ENCODE peak calls at places on chromosomes 1 and 21, in four cellular contexts. X is gastrocnemius medialis, Q is thyroid gland, R is lower lobe of right lung. S is an unnamed sample.
A peak's percentile ranks its signal among the peaks of the same experiment; 100 is the strongest.

GRCh38 chr1:245467804-245468203 is 313.0 kb downstream of the KIF26B start:
- DNase-seq in X (no peak), Q (no peak), R (no peak), S (no peak)

GRCh38 chr1:46179138-46180081 is 3.1 kb upstream of the P3R3URF start:
- DNase-seq in X (peak; percentile 79), Q (peak; percentile 87), R (peak; percentile 69), S (peak; percentile 91)

GRCh38 chr1:224637510-224637909 is 21.4 kb downstream of the CNIH3 start:
- DNase-seq in X (peak; percentile 42), Q (no peak), R (no peak), S (no peak)

GRCh38 chr1:49356594-49356993 is 579.9 kb upstream of the BEND5 start:
- DNase-seq in X (no peak), Q (no peak), R (no peak), S (no peak)

GRCh38 chr21:45042664-45043161 is 31.7 kb upstream of the ADARB1 start:
- DNase-seq in X (peak; percentile 14), Q (no peak), R (no peak), S (no peak)

GRCh38 chr1:194658090-194658439 is 1471.7 kb upstream of the B3GALT2 start:
- DNase-seq in X (no peak), Q (no peak), R (no peak), S (no peak)

GRCh38 chr1:186967659-186968394 is 139.1 kb downstream of the PLA2G4A start:
- DNase-seq in X (no peak), Q (no peak), R (no peak), S (no peak)

GRCh38 chr1:111595807-111596206 is 23.8 kb upstream of the RAP1A start:
- DNase-seq in X (no peak), Q (no peak), R (no peak), S (no peak)

GRCh38 chr1:61898658-61899057 is 156.4 kb downstream of the PATJ start:
- DNase-seq in X (no peak), Q (no peak), R (no peak), S (no peak)

GRCh38 chr1:25580933-25581332 is 35.7 kb upstream of the MAN1C1 start:
- DNase-seq in X (no peak), Q (no peak), R (no peak), S (no peak)

GRCh38 chr1:186271032-186271431 is 104.0 kb downstream of the TPR start:
- DNase-seq in X (no peak), Q (no peak), R (no peak), S (no peak)

GRCh38 chr1:56948403-56949023 is 17.3 kb downstream of the C8B start:
- DNase-seq in X (no peak), Q (no peak), R (no peak), S (no peak)

GRCh38 chr1:38242506-38242905 is 195.9 kb upstream of the POU3F1 start:
- DNase-seq in X (no peak), Q (no peak), R (no peak), S (no peak)

GRCh38 chr1:231643333-231644237 is 17.0 kb downstream of the DISC1 start:
- DNase-seq in X (no peak), Q (no peak), R (no peak), S (no peak)

GRCh38 chr1:112558634-112559033 is 49.9 kb downstream of the WNT2B start:
- DNase-seq in X (no peak), Q (no peak), R (no peak), S (no peak)

GRCh38 chr1:145955436-145955835 is 2.4 kb downstream of the LIX1L start:
- DNase-seq in X (no peak), Q (no peak), R (no peak), S (no peak)

GRCh38 chr1:50271968-50272578 is 151.2 kb downstream of the DMRTA2 start:
- DNase-seq in X (no peak), Q (peak; percentile 48), R (peak; percentile 54), S (peak; percentile 71)

GRCh38 chr21:38804617-38805281 is 980 bp upstream of the ETS2 start:
- DNase-seq in X (peak; percentile 79), Q (peak; percentile 81), R (peak; percentile 89), S (peak; percentile 74)

GRCh38 chr21:44337941-44338895 is 972 bp downstream of the CFAP410 start:
- DNase-seq in X (peak; percentile 70), Q (peak; percentile 73), R (peak; percentile 76), S (peak; percentile 72)

GRCh38 chr1:109392037-109392787 is 5.5 kb downstream of the SORT1 start:
- DNase-seq in X (peak; percentile 89), Q (peak; percentile 66), R (peak; percentile 49), S (peak; percentile 28)

GRCh38 chr1:165408518-165408917 is 36.4 kb downstream of the RXRG start:
- DNase-seq in X (peak; percentile 79), Q (no peak), R (no peak), S (peak; percentile 35)

GRCh38 chr1:201530741-201531521 is 8.0 kb upstream of the NAV1 start:
- DNase-seq in X (peak; percentile 67), Q (peak; percentile 64), R (peak; percentile 70), S (peak; percentile 88)

GRCh38 chr1:244049969-244050834 is 881 bp upstream of the ZBTB18 start:
- DNase-seq in X (peak; percentile 17), Q (peak; percentile 13), R (peak; percentile 55), S (peak; percentile 34)

GRCh38 chr21:18914570-18914969 is 511.0 kb upstream of the TMPRSS15 start:
- DNase-seq in X (no peak), Q (no peak), R (no peak), S (no peak)

GRCh38 chr1:151009206-151009587 is 948 bp downstream of the PRUNE1 start:
- DNase-seq in X (no peak), Q (no peak), R (no peak), S (no peak)

GRCh38 chr1:53620620-53620957 is 118.4 kb downstream of the GLIS1 start:
- DNase-seq in X (no peak), Q (no peak), R (no peak), S (peak; percentile 7)

GRCh38 chr1:48652334-48652733 is 124.4 kb downstream of the BEND5 start:
- DNase-seq in X (no peak), Q (no peak), R (no peak), S (no peak)

GRCh38 chr1:213623103-213623581 is 364.6 kb upstream of the PROX1 start:
- DNase-seq in X (peak; percentile 18), Q (no peak), R (no peak), S (no peak)
- H3K4me3 ChIP-seq in X (no peak overlapping the region), Q (no peak overlapping the region), R (no peak overlapping the region), S (no peak overlapping the region)

GRCh38 chr1:207997486-207998268 is 86.8 kb upstream of the CD34 start:
- DNase-seq in X (peak; percentile 70), Q (peak; percentile 84), R (peak; percentile 75), S (peak; percentile 93)
- H3K4me1 ChIP-seq in X (no peaks in the 10 kb centered on the region), Q (no peaks in the 10 kb centered on the region), R (no peaks in the 10 kb centered on the region), S (no peaks in the 10 kb centered on the region)

GRCh38 chr1:15439325-15439724 is 1.1 kb downstream of the CTRC start:
- DNase-seq in X (no peak), Q (no peak), R (no peak), S (no peak)
- H3K4me3 ChIP-seq in X (no peak overlapping the region), Q (no peak overlapping the region), R (no peak overlapping the region), S (no peak overlapping the region)

GRCh38 chr1:173270243-173270642 is 63.1 kb upstream of the TNFSF4 start:
- DNase-seq in X (no peak), Q (no peak), R (no peak), S (no peak)
- H3K4me1 ChIP-seq in X (no peaks in the 10 kb centered on the region), Q (no peaks in the 10 kb centered on the region), R (no peaks in the 10 kb centered on the region), S (no peaks in the 10 kb centered on the region)

GRCh38 chr1:168473164-168473563 is 70.6 kb downstream of the XCL2 start:
- DNase-seq in X (no peak), Q (no peak), R (no peak), S (no peak)

GRCh38 chr1:168469690-168470089 is 74.1 kb downstream of the XCL2 start:
- DNase-seq in X (peak; percentile 83), Q (peak; percentile 23), R (no peak), S (no peak)

GRCh38 chr1:168472244-168472643 is 71.6 kb downstream of the XCL2 start:
- DNase-seq in X (no peak), Q (no peak), R (no peak), S (no peak)

GRCh38 chr1:168468822-168469221 is 75.0 kb downstream of the XCL2 start:
- DNase-seq in X (no peak), Q (no peak), R (no peak), S (no peak)

GRCh38 chr1:168470821-168471473 is 72.8 kb downstream of the XCL2 start:
- DNase-seq in X (no peak), Q (no peak), R (no peak), S (no peak)
- H3K4me3 ChIP-seq in X (no peak overlapping the region), Q (no peak overlapping the region), R (no peak overlapping the region), S (no peak overlapping the region)

DNA sequence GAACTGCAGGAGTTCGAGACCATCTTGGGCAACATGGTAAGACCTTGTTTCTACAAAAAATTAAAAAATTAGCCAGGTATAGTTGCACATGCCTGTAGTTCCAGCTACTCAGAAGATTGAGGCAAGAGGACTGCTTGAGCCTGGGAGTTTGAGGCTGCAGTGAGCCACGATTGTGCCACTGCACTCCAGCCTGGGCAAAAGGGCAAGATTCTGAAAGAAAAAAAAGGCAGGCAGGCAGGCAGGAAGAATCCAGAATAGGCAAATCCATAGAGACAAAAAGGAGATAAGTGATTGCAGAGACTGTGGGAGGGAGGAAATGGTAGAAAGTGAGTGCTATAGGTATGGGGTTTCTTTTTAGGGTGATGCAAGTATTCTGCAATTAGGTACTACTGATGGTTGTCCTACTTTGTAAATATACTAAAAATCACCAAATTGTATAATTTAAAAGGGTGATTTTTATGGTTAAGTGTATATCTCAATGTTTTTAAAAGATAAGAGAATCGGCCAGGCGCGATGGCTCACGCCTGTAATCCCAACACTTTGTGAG is 29.4 kb downstream of the ZZZ3 start:
- DNase-seq in X (no peak), Q (no peak), R (no peak), S (no peak)
- H3K4me1 ChIP-seq in X (peaks cover 11% of the 10 kb centered on the region), Q (no peaks in the 10 kb centered on the region), R (no peaks in the 10 kb centered on the region), S (peaks cover 7% of the 10 kb centered on the region)

S was measured in testis.